ENCODE peak calls at places on chromosome 13, in seven cellular contexts. M is AG09319; A is stimulated activated CD8-positive, alpha-beta memory T cell treated with anti-CD3 and anti-CD28 coated beads, Interleukin-15, amount 100 ng/mL, for 4 hours; V is stimulated activated naive B cell treated with anti-CD40 and anti-IgM and Interleukin-4, amounts not matched to agents 10 μg/mL and 1 μg/mL and 100 μg/mL, for 72 hours; P is left cardiac atrium; K is A172; E is RPMI7951. O is an unnamed sample.

GRCh38 chr13:43448605-43449004 is 338.2 kb downstream of the ENOX1 start:
- DNase-seq in M (no peak), A (no peak), V (no peak), P (no peak), K (no peak), E (no peak), O (no peak)

GRCh38 chr13:21478881-21479808 is 20.0 kb upstream of the ZDHHC20 start:
- DNase-seq in M (peak), A (no peak), V (peak), P (no peak), K (peak), E (peak), O (peak)

GRCh38 chr13:25085125-25085742 is 10.7 kb upstream of the PABPC3 start:
- DNase-seq in M (no peak), A (no peak), V (no peak), P (no peak), K (peak), E (peak), O (peak)

GRCh38 chr13:39777527-39778061 is 122.1 kb downstream of the COG6 start:
- DNase-seq in M (peak), A (peak), V (no peak), P (no peak), K (peak), E (peak), O (peak)

GRCh38 chr13:91804724-91805123 is 406.3 kb downstream of the GPC5 start:
- DNase-seq in M (no peak), A (no peak), V (no peak), P (no peak), K (no peak), E (no peak), O (no peak)

GRCh38 chr13:35793823-35794222 is 317.3 kb upstream of the MAB21L1 start:
- DNase-seq in M (no peak), A (no peak), V (no peak), P (no peak), K (no peak), E (no peak), O (no peak)

GRCh38 chr13:105971312-105971711 is 564.1 kb downstream of the EFNB2 start:
- DNase-seq in M (no peak), A (no peak), V (no peak), P (no peak), K (no peak), E (no peak), O (no peak)

GRCh38 chr13:18978447-18978846 is 203.2 kb downstream of the TUBA3C start:
- DNase-seq in M (no peak), A (no peak), V (no peak), P (peak), K (peak), E (no peak), O (no peak)

GRCh38 chr13:44578064-44578394 is 1.9 kb upstream of the TSC22D1 start:
- DNase-seq in M (peak), A (no peak), V (no peak), P (no peak), K (peak), E (no peak), O (no peak)

GRCh38 chr13:30112602-30113435 is 194.5 kb downstream of the KATNAL1 start:
- DNase-seq in M (peak), A (peak), V (peak), P (peak), K (peak), E (peak), O (peak)

GRCh38 chr13:99970761-99971575 is 599 bp downstream of the ZIC5 start:
- DNase-seq in M (no peak), A (no peak), V (no peak), P (no peak), K (no peak), E (no peak), O (no peak)

GRCh38 chr13:62678039-62678438 is 1262.4 kb upstream of the PCDH20 start:
- DNase-seq in M (no peak), A (no peak), V (no peak), P (no peak), K (peak), E (no peak), O (no peak)

GRCh38 chr13:28494861-28495585 is at the start of gene FLT1:
- DNase-seq in M (no peak), A (peak), V (peak), P (peak), K (no peak), E (no peak), O (no peak)

GRCh38 chr13:51584731-51585191 is 499 bp downstream of the WDFY2 start:
- DNase-seq in M (no peak), A (peak), V (peak), P (peak), K (peak), E (peak), O (no peak)

GRCh38 chr13:50080158-50080855 is 65.1 kb downstream of the KCNRG start:
- DNase-seq in M (no peak), A (no peak), V (peak), P (no peak), K (no peak), E (peak), O (peak)

GRCh38 chr13:101144808-101145419 is 271.4 kb downstream of the NALCN start:
- DNase-seq in M (peak), A (no peak), V (no peak), P (no peak), K (peak), E (peak), O (peak)

GRCh38 chr13:112769615-112770014 is 79.8 kb downstream of the ATP11A start:
- DNase-seq in M (no peak), A (no peak), V (no peak), P (no peak), K (no peak), E (no peak), O (no peak)

GRCh38 chr13:66586489-66586888 is 643.6 kb downstream of the PCDH9 start:
- DNase-seq in M (no peak), A (no peak), V (no peak), P (no peak), K (no peak), E (no peak), O (no peak)

GRCh38 chr13:79056706-79057105 is 349.3 kb downstream of the RBM26 start:
- DNase-seq in M (no peak), A (no peak), V (no peak), P (no peak), K (no peak), E (no peak), O (no peak)

GRCh38 chr13:45016792-45017425 is 27.6 kb downstream of the GPALPP1 start:
- DNase-seq in M (no peak), A (no peak), V (no peak), P (no peak), K (no peak), E (no peak), O (no peak)

GRCh38 chr13:81683526-81683925 is 1342.6 kb upstream of the SPRY2 start:
- DNase-seq in M (no peak), A (no peak), V (no peak), P (no peak), K (no peak), E (no peak), O (no peak)

GRCh38 chr13:31115616-31116015 is 46.1 kb downstream of the HSPH1 start:
- DNase-seq in M (no peak), A (no peak), V (no peak), P (no peak), K (no peak), E (no peak), O (no peak)

GRCh38 chr13:29573190-29573589 is 22.3 kb downstream of the SLC7A1 start:
- DNase-seq in M (no peak), A (no peak), V (no peak), P (no peak), K (no peak), E (peak), O (no peak)

GRCh38 chr13:29621841-29622240 is 26.4 kb upstream of the SLC7A1 start:
- DNase-seq in M (no peak), A (no peak), V (no peak), P (no peak), K (peak), E (peak), O (no peak)

GRCh38 chr13:44713793-44714469 is 137.8 kb upstream of the TSC22D1 start:
- DNase-seq in M (peak), A (no peak), V (no peak), P (no peak), K (peak), E (peak), O (peak)

GRCh38 chr13:23386533-23386932 is 47.0 kb downstream of the SACS start:
- DNase-seq in M (no peak), A (no peak), V (no peak), P (no peak), K (no peak), E (no peak), O (no peak)

GRCh38 chr13:47858678-47859050 is 142.4 kb downstream of the SUCLA2 start:
- DNase-seq in M (no peak), A (no peak), V (no peak), P (no peak), K (peak), E (peak), O (no peak)

GRCh38 chr13:103097366-103097928 is 31.2 kb upstream of the SLC10A2 start:
- DNase-seq in M (no peak), A (no peak), V (no peak), P (no peak), K (no peak), E (no peak), O (no peak)

GRCh38 chr13:40069173-40070044 is 413.9 kb downstream of the COG6 start:
- DNase-seq in M (peak), A (peak), V (peak), P (peak), K (peak), E (peak), O (peak)

O was measured in foreskin melanocyte.